ENCODE peak calls at places on chromosomes 2 and 18, in five cellular contexts. G, D, K, V and T are unnamed samples.
A peak's percentile ranks its signal among the peaks of the same experiment; 100 is the strongest.

GRCh38 chr18:48605408-48605845 is 66.6 kb downstream of the CTIF start:
- DNase-seq in V (peak; percentile 74), G (peak; percentile 87), D (no peak), K (peak; percentile 23), T (peak; percentile 73)

GRCh38 chr2:126852361-126852760 is 46.3 kb upstream of the TEX51 start:
- DNase-seq in D (no peak), V (no peak), G (no peak), K (no peak), T (no peak)

GRCh38 chr2:23720705-23721453 is 206.0 kb downstream of the ATAD2B start:
- DNase-seq in D (no peak), K (no peak), V (no peak), G (no peak), T (no peak)

GRCh38 chr2:127235082-127235702 is 15.1 kb upstream of the CYP27C1 start:
- DNase-seq in V (no peak), K (no peak), G (no peak), D (no peak), T (no peak)

GRCh38 chr2:96734899-96735585 is 4.8 kb downstream of the LMAN2L start:
- DNase-seq in G (no peak), V (no peak), D (no peak), K (no peak), T (no peak)

GRCh38 chr18:56678836-56679565 is 27.8 kb downstream of the WDR7 start:
- DNase-seq in V (no peak), G (no peak), K (no peak), D (no peak), T (peak; percentile 1)

GRCh38 chr2:53768233-53768542 is 584 bp downstream of the CHAC2 start:
- DNase-seq in D (peak; percentile 66), G (peak; percentile 65), V (no peak), K (no peak), T (no peak)

GRCh38 chr18:75076286-75076685 is 132.7 kb downstream of the PTGR3 start:
- DNase-seq in D (no peak), G (no peak), K (no peak), V (no peak), T (no peak)

GRCh38 chr2:74373189-74373588 is 6.9 kb downstream of the DCTN1 start:
- DNase-seq in V (peak; percentile 41), K (no peak), G (peak; percentile 39), D (no peak), T (no peak)

GRCh38 chr2:46943881-46944798 is 28.5 kb upstream of the MCFD2 start:
- DNase-seq in K (peak; percentile 84), G (no peak), V (no peak), D (no peak), T (no peak)

GRCh38 chr2:106076941-106077340 is 117.2 kb downstream of the UXS1 start:
- DNase-seq in K (no peak), V (no peak), D (no peak), G (no peak), T (no peak)

GRCh38 chr2:144941743-144942488 is 422.0 kb upstream of the ZEB2 start:
- DNase-seq in V (no peak), K (no peak), D (no peak), G (no peak), T (no peak)

GRCh38 chr2:213086566-213086965 is 64.8 kb downstream of the IKZF2 start:
- DNase-seq in G (peak; percentile 88), K (no peak), D (no peak), V (no peak), T (no peak)

GRCh38 chr2:213087040-213087439 is 64.4 kb downstream of the IKZF2 start:
- DNase-seq in V (no peak), K (no peak), D (no peak), G (no peak), T (no peak)

GRCh38 chr2:213090772-213091171 is 60.6 kb downstream of the IKZF2 start:
- DNase-seq in G (no peak), D (no peak), V (no peak), K (no peak), T (no peak)

GRCh38 chr2:213091765-213092164 is 59.6 kb downstream of the IKZF2 start:
- DNase-seq in G (no peak), V (no peak), K (no peak), D (no peak), T (no peak)

DNA sequence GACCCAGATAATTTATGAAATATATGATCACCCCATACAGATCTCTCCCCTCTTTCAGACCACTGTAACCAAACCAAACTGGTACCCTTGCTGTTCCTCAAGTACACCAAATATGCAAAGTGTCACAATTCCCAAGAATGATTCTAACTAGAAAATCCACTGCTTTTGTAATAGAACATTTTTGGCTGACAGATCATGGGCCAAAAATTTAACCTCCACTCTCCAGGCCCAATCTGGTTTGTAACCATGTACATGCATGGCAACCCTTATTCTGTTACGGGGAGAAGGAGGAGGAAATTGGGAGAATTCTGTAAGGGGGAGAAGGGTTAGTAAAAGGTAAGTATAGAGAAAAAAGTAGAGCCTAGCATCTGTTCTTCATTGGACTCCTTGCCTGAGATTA is 62.0 kb downstream of the IKZF2 start:
- DNase-seq in G (no peak), D (no peak), V (no peak), K (no peak), T (no peak)
- TF ChIP-seq JUNB in G (no peak), D (no peak), V (no peak), K (no peak), T (no peak)

GRCh38 chr2:132417430-132418035 is 928 bp downstream of the GPR39 start:
- DNase-seq in G (no peak), D (no peak), K (no peak), V (no peak), T (no peak)

GRCh38 chr2:132416996-132417395 is 391 bp downstream of the GPR39 start:
- DNase-seq in K (no peak), G (no peak), D (peak; percentile 27), V (no peak), T (no peak)

GRCh38 chr2:132412021-132412420 is 4.6 kb upstream of the GPR39 start:
- DNase-seq in D (no peak), V (no peak), G (no peak), K (no peak), T (no peak)

GRCh38 chr2:132416080-132416911 is at the start of gene GPR39:
- DNase-seq in G (peak; percentile 84), V (peak; percentile 10), D (peak; percentile 88), K (no peak), T (peak; percentile 92)

DNA sequence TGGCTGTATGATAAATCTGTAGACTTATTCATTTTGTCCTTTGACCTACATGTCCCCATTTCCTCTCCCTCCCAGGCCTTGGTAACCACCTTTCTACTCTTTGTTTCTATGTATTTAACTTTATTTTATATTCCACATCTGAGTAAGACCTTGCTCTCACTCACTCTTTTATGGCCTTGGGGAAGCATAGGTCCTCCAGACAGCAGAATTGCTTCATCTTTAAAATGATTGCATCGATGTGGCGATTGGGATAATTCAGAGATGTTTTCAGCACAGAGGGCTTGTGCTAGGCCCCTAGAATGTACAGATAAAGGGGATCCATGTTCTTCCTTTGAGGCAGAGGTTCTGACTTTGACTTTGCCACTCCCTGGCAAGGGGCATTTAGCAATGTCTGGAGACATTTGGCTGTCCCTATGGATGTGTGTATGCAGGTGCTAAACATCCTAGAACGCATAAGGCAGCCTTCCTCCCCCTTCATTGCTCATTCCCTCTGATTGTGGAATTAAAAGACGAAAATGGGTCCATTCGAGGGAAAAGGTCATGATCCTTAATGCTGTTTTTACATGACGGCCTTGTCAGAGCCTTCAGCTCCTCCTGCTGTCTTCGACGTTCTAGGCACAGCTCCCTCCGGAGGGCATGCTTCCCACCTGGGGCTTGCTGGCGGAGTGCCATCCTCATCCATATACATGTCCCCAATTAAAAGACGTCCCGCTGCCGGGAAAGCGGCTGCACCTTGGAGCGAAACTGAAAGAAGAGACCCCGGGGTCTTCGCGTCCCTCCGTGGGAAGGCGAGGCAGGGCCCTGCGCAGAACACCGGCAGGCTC is 1.1 kb upstream of the GPR39 start:
- DNase-seq in V (no peak), G (peak; percentile 52), D (peak; percentile 21), K (no peak), T (no peak)
- TF ChIP-seq JUNB in V (no peak), G (no peak), D (no peak), K (no peak), T (no peak)

GRCh38 chr2:196783431-196784094 is 15.9 kb downstream of the GTF3C3 start:
- DNase-seq in K (no peak), D (no peak), G (no peak), V (no peak), T (no peak)
- TF ChIP-seq JUNB in K (no peak), D (no peak), G (no peak), V (no peak), T (no peak)

GRCh38 chr18:24672165-24672950 is 211.9 kb downstream of the HRH4 start:
- DNase-seq in G (peak; percentile 14), K (no peak), D (no peak), V (no peak), T (no peak)
- TF ChIP-seq JUNB in G (no peak), K (no peak), D (no peak), V (no peak), T (no peak)

GRCh38 chr2:157394928-157395327 is 49.0 kb downstream of the CYTIP start:
- DNase-seq in K (no peak), G (no peak), D (no peak), V (no peak), T (no peak)
- TF ChIP-seq JUNB in K (no peak), G (no peak), D (no peak), V (no peak), T (no peak)

GRCh38 chr2:195613922-195614321 is 43.1 kb upstream of the SLC39A10 start:
- DNase-seq in G (no peak), D (peak; percentile 47), V (peak; percentile 21), K (no peak), T (peak; percentile 41)
- TF ChIP-seq JUNB in G (no peak), D (peak; percentile 64), V (peak; percentile 81), K (no peak), T (no peak)

DNA sequence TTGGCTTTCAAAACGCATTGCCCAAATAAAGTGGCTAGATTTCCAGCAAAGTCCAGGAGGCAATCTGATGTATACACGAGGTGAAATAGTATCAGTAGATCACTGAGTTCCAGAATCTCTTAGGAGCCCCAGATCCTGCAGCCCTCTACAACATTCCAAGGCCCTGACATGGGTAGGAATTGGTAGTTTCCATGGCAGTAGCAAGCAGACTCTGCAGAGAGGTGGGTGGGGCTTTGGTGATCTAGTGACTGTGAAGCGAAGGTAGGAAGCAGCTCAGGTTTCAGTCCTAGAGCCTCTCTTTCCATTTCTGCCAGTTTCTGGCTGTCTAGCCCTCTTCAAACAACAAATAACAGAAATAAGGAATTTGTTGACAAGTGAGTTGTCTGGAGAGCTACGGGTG is 13.8 kb upstream of the SGPP2 start:
- DNase-seq in K (no peak), V (no peak), D (no peak), G (peak; percentile 84), T (no peak)
- TF ChIP-seq JUNB in K (no peak), V (no peak), D (no peak), G (no peak), T (no peak)